ENCODE peak calls at places on chromosomes 11 and 22, in six cellular contexts. J is K562, E is GM12878, O is HepG2, N is GM12891, V is H1. A is an unnamed sample.

GRCh38 chr11:118910309-118911112 is 15.2 kb downstream of the BCL9L start:
- DNase-seq in E (no peak), O (peak; percentile 75), N (no peak), J (peak; percentile 82), V (peak; percentile 79), A (no peak)

GRCh38 chr11:59668188-59668949 is 468 bp downstream of the PATL1 start:
- DNase-seq in E (no peak), N (peak; percentile 49), J (peak; percentile 78), V (peak; percentile 64), O (peak; percentile 53), A (peak; percentile 54)

GRCh38 chr11:398826-399225 is 4.8 kb downstream of the PKP3 start:
- DNase-seq in J (no peak), V (no peak), N (no peak), O (no peak), E (no peak), A (no peak)

GRCh38 chr11:75706260-75706729 is 11.3 kb upstream of the MOGAT2 start:
- DNase-seq in N (peak; percentile 65), E (no peak), V (peak; percentile 86), O (peak; percentile 65), J (peak; percentile 89), A (peak; percentile 59)

GRCh38 chr11:85768473-85769146 is 42.3 kb downstream of the SYTL2 start:
- DNase-seq in J (no peak), E (no peak), V (no peak), N (no peak), O (no peak), A (no peak)

GRCh38 chr22:16987822-16988221 is 20.2 kb downstream of the GAB4 start:
- DNase-seq in V (no peak), O (no peak), J (no peak), N (no peak), E (no peak), A (no peak)

GRCh38 chr22:44972363-44973083 is 37.3 kb downstream of the PHF21B start:
- DNase-seq in O (no peak), E (no peak), J (no peak), V (no peak), N (no peak), A (no peak)

GRCh38 chr11:14418801-14419417 is 59.9 kb upstream of the RRAS2 start:
- DNase-seq in O (peak; percentile 38), V (no peak), E (no peak), N (no peak), J (peak; percentile 47), A (no peak)

GRCh38 chr11:132300283-132300682 is 929.9 kb downstream of the NTM start:
- DNase-seq in N (no peak), O (no peak), V (no peak), J (no peak), E (no peak), A (no peak)

GRCh38 chr22:48491451-48491941 is 1336.2 kb downstream of the BRD1 start:
- DNase-seq in N (no peak), J (no peak), V (no peak), O (no peak), E (no peak), A (no peak)

GRCh38 chr22:36349726-36350125 is 38.0 kb downstream of the MYH9 start:
- DNase-seq in O (no peak), V (no peak), J (no peak), N (no peak), E (no peak), A (no peak)

GRCh38 chr22:33743756-33744155 is 176.5 kb downstream of the LARGE1 start:
- DNase-seq in V (no peak), J (no peak), E (peak; percentile 8), N (peak; percentile 35), O (no peak), A (no peak)

GRCh38 chr11:114678125-114679036 is at the start of gene NXPE2:
- DNase-seq in V (no peak), O (no peak), N (no peak), J (no peak), E (no peak), A (no peak)

GRCh38 chr11:81246937-81247336 is 1486.7 kb downstream of the FAM181B start:
- DNase-seq in E (no peak), J (no peak), V (no peak), N (no peak), O (peak; percentile 5), A (no peak)

GRCh38 chr11:67423466-67423865 is 4.8 kb upstream of the RPS6KB2 start:
- DNase-seq in N (no peak), J (no peak), V (no peak), O (no peak), E (no peak), A (no peak)

GRCh38 chr11:123393312-123393927 is 36.6 kb upstream of the GRAMD1B start:
- DNase-seq in V (no peak), O (no peak), N (no peak), E (peak; percentile 55), J (no peak), A (no peak)

GRCh38 chr11:19455731-19456130 is 215.0 kb upstream of the E2F8 start:
- DNase-seq in J (no peak), V (no peak), E (no peak), O (no peak), N (no peak), A (no peak)

GRCh38 chr11:74004694-74005615 is 3.9 kb downstream of the UCP3 start:
- DNase-seq in O (no peak), V (no peak), N (no peak), J (peak; percentile 57), E (no peak), A (no peak)

GRCh38 chr11:68471360-68472340 is 11.1 kb downstream of the PPP6R3 start:
- DNase-seq in N (no peak), E (peak; percentile 32), O (no peak), V (peak; percentile 35), J (no peak), A (no peak)

GRCh38 chr22:36386900-36387663 is 685 bp downstream of the MYH9 start:
- DNase-seq in O (no peak), N (no peak), V (no peak), J (peak; percentile 30), E (no peak), A (peak; percentile 46)

GRCh38 chr11:132943737-132944556 is 588.4 kb downstream of the OPCML start:
- DNase-seq in J (no peak), O (no peak), E (no peak), N (no peak), V (peak; percentile 72), A (no peak)

GRCh38 chr11:129694538-129694937 is 121.1 kb upstream of the TMEM45B start:
- DNase-seq in O (no peak), N (no peak), J (peak; percentile 20), E (no peak), V (no peak), A (no peak)

GRCh38 chr11:70567680-70568503 is 169.6 kb downstream of the CTTN start:
- DNase-seq in E (no peak), J (no peak), V (no peak), O (no peak), N (no peak), A (no peak)

GRCh38 chr11:35605691-35606090 is 12.6 kb upstream of the FJX1 start:
- DNase-seq in E (no peak), O (no peak), N (no peak), J (no peak), V (no peak), A (no peak)

DNA sequence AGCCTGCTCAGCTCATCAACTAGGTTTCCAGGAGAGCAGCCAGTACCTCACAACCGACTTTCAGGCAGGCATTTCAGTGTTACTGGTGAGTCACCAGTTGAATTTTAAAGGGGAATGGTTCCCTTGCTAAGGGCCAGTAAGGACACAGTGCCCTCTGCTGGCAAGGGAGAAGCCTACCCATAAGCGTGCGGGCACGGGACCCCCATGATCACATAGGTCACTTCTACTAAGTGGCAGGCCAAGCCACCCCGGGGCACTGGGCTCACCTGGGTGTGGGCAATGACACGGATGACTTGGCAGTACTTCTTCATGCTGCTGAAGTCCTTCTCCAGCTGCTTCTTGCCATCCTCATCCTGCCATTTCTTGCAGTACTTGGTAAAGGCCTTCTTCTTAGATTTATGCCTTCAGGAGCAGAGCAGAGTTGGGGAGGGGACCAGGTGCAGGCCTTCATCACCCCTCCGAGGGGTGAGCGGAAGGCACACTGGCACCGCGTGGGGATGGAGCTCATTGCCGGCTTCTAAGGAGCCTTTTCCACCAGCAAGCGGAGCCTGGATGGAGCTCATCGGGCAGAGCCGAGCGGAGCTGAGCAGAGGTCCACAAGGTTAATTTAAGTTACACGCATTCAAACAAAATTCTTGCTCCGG is 2.9 kb downstream of the RPL3 start:
- DNase-seq in O (peak; percentile 88), J (no peak), E (peak; percentile 45), V (peak; percentile 82), N (no peak), A (no peak)
- TF ChIP-seq POLR2A in O (peak; percentile 17), J (no peak), E (peak; percentile 63), V (peak; percentile 76), N (peak; percentile 14), A (peak; percentile 42)

GRCh38 chr11:111946499-111946898 is 9.4 kb downstream of the DIXDC1 start:
- DNase-seq in N (no peak), J (no peak), V (no peak), E (no peak), O (no peak), A (no peak)

GRCh38 chr11:111944651-111945051 is 7.5 kb downstream of the DIXDC1 start:
- DNase-seq in V (no peak), J (no peak), N (no peak), O (no peak), E (no peak), A (no peak)

GRCh38 chr11:111944139-111944538 is 7.0 kb downstream of the DIXDC1 start:
- DNase-seq in E (no peak), V (no peak), N (no peak), O (peak; percentile 29), J (no peak), A (no peak)

GRCh38 chr11:111947143-111947542 is 10.0 kb downstream of the DIXDC1 start:
- DNase-seq in O (no peak), E (no peak), N (no peak), J (no peak), V (no peak), A (no peak)

GRCh38 chr11:111945198-111945597 is 8.1 kb downstream of the DIXDC1 start:
- DNase-seq in J (no peak), O (no peak), E (no peak), N (no peak), V (no peak), A (no peak)
- TF ChIP-seq TAF1 in J (no peak), O (no peak), E (no peak), N (no peak), V (no peak), A (no peak)

DNA sequence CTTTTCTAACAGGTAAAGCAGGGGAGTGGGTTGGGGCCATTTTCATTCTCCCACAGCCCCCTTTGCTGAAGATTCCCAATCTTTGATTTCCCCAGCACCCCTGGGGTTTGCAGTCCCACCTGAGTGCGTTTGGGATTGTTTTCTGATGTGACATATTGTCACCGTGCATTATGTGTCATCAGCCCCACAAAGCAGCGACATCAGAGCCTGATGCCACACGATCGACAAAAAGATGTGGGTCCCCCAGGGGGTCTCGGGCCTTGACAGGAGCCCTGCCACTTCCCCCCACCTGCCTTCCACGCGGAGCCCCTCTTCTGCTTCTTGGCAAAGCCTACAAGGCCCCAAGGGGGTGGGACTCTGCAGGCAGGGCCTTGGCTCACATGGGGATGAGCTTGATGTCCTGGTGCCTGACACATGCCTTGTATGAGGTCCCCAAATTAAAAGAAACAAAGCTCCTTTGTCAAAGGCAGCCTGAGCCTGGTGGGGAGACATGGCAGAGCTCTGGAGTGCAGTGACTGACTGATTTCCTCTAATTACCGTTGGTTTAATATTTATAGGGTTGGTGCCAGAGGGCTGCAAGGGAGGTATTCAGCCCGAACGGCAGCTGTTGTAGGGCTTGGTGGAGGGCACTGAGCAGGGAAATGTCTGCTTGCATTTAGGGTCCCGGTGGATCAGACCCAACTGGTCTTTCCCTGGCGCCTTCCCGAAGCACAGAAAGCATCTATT is 149.2 kb downstream of the MIAT start:
- DNase-seq in N (no peak), J (no peak), O (no peak), V (no peak), E (no peak), A (no peak)
- TF ChIP-seq POLR2AphosphoS5 in N (no peak), J (no peak), O (no peak), V (no peak), E (no peak), A (no peak)

GRCh38 chr22:49937758-49938564 is 19.5 kb downstream of the CRELD2 start:
- DNase-seq in J (no peak), N (no peak), E (no peak), O (peak; percentile 76), V (no peak), A (no peak)
- TF ChIP-seq POLR2A in J (no peak), N (no peak), E (no peak), O (peak; percentile 59), V (no peak), A (no peak)